ENCODE peak calls at places on chromosomes 3 and 15, in eight cellular contexts. B is pons, K is NCI-H187 treated with DMSO at 0.1 percent for 48 hours, O is heart right ventricle, D is iris pigment epithelial cell, W is A549, J is NCI-H2107, Z is AG09319. M is an unnamed sample.

GRCh38 chr15:96338772-96339661 is 8.5 kb downstream of the NR2F2 start:
- DNase-seq in B (no peak), K (no peak), O (no peak), D (peak; percentile 38), W (no peak), J (no peak), Z (no peak), M (no peak)

GRCh38 chr3:149352556-149352955 is 19.1 kb upstream of the TM4SF18 start:
- DNase-seq in B (peak; percentile 56), K (no peak), O (peak; percentile 48), D (no peak), W (peak; percentile 82), J (no peak), Z (no peak), M (no peak)

GRCh38 chr15:68536331-68537095 is 42.3 kb upstream of the CORO2B start:
- DNase-seq in B (no peak), K (no peak), O (no peak), D (peak; percentile 95), W (no peak), J (no peak), Z (peak; percentile 93), M (peak; percentile 96)

GRCh38 chr3:46565607-46566039 is 479 bp downstream of the LRRC2 start:
- DNase-seq in B (no peak), K (no peak), O (peak; percentile 48), D (no peak), W (no peak), J (no peak), Z (no peak), M (no peak)

GRCh38 chr15:36356978-36357582 is 222.3 kb upstream of the CDIN1 start:
- DNase-seq in B (no peak), K (no peak), O (peak; percentile 9), D (peak; percentile 83), W (no peak), J (no peak), Z (no peak), M (peak; percentile 71)

GRCh38 chr3:46564190-46565112 is 1.7 kb downstream of the LRRC2 start:
- DNase-seq in B (no peak), K (no peak), O (peak; percentile 81), D (no peak), W (no peak), J (no peak), Z (no peak), M (no peak)

GRCh38 chr3:9067352-9067975 is 104.2 kb upstream of the RAD18 start:
- DNase-seq in B (peak; percentile 81), K (no peak), O (peak; percentile 58), D (peak; percentile 66), W (peak; percentile 66), J (no peak), Z (peak; percentile 20), M (peak; percentile 23)

GRCh38 chr15:52870015-52870414 is 79.9 kb upstream of the ONECUT1 start:
- DNase-seq in B (no peak), K (no peak), O (no peak), D (no peak), W (no peak), J (no peak), Z (no peak), M (no peak)

GRCh38 chr3:170038434-170039110 is 777 bp downstream of the GPR160 start:
- DNase-seq in B (no peak), K (no peak), O (no peak), D (no peak), W (peak; percentile 8), J (no peak), Z (no peak), M (no peak)

GRCh38 chr15:88701561-88702095 is 62.8 kb downstream of the ISG20 start:
- DNase-seq in B (no peak), K (no peak), O (no peak), D (no peak), W (peak; percentile 46), J (no peak), Z (no peak), M (no peak)

GRCh38 chr3:184236033-184236410 is 6.6 kb downstream of the VWA5B2 start:
- DNase-seq in B (no peak), K (no peak), O (no peak), D (no peak), W (no peak), J (no peak), Z (no peak), M (no peak)

GRCh38 chr3:49022751-49023171 is 840 bp downstream of the NDUFAF3 start:
- DNase-seq in B (no peak), K (no peak), O (no peak), D (no peak), W (peak; percentile 41), J (no peak), Z (no peak), M (no peak)

GRCh38 chr15:31392761-31393401 is 66.2 kb downstream of the KLF13 start:
- DNase-seq in B (no peak), K (no peak), O (no peak), D (peak; percentile 17), W (no peak), J (no peak), Z (no peak), M (no peak)

GRCh38 chr15:93524432-93524831 is 435.4 kb upstream of the RGMA start:
- DNase-seq in B (no peak), K (no peak), O (no peak), D (no peak), W (no peak), J (no peak), Z (no peak), M (no peak)

GRCh38 chr3:197949767-197950660 is at the start of gene RPL35A:
- DNase-seq in B (peak; percentile 95), K (peak; percentile 86), O (peak; percentile 90), D (peak; percentile 95), W (peak; percentile 94), J (peak; percentile 100), Z (peak; percentile 87), M (peak; percentile 63)

GRCh38 chr15:58260186-58260910 is 122.2 kb downstream of the AQP9 start:
- DNase-seq in B (no peak), K (no peak), O (no peak), D (no peak), W (no peak), J (no peak), Z (no peak), M (no peak)

GRCh38 chr3:41265011-41265545 is 65.8 kb downstream of the CTNNB1 start:
- DNase-seq in B (no peak), K (no peak), O (no peak), D (peak; percentile 44), W (peak; percentile 36), J (no peak), Z (no peak), M (no peak)

GRCh38 chr3:197352382-197352781 is 54.0 kb upstream of the DLG1 start:
- DNase-seq in B (no peak), K (no peak), O (peak; percentile 85), D (peak; percentile 86), W (no peak), J (no peak), Z (no peak), M (no peak)

GRCh38 chr3:28564211-28564610 is 215.6 kb upstream of the AZI2 start:
- DNase-seq in B (peak; percentile 69), K (no peak), O (no peak), D (no peak), W (no peak), J (no peak), Z (no peak), M (no peak)

GRCh38 chr3:128767351-128767750 is 41.4 kb downstream of the RAB7A start:
- DNase-seq in B (no peak), K (no peak), O (no peak), D (no peak), W (no peak), J (no peak), Z (no peak), M (no peak)

GRCh38 chr15:44519537-44519936 is 17.4 kb upstream of the EIF3J start:
- DNase-seq in B (no peak), K (no peak), O (no peak), D (no peak), W (no peak), J (no peak), Z (no peak), M (no peak)

GRCh38 chr15:51536965-51537574 is 85.5 kb downstream of the DMXL2 start:
- DNase-seq in B (peak; percentile 7), K (no peak), O (no peak), D (peak; percentile 45), W (peak; percentile 40), J (no peak), Z (no peak), M (peak; percentile 4)

GRCh38 chr3:14224895-14225294 is 46.3 kb downstream of the LSM3 start:
- DNase-seq in B (no peak), K (no peak), O (no peak), D (peak; percentile 46), W (no peak), J (no peak), Z (no peak), M (no peak)

GRCh38 chr15:84981711-84982300 is at the start of gene PDE8A:
- DNase-seq in B (no peak), K (no peak), O (peak; percentile 54), D (peak; percentile 55), W (peak; percentile 30), J (no peak), Z (no peak), M (no peak)

GRCh38 chr3:147521646-147522045 is 112.5 kb downstream of the ZIC1 start:
- DNase-seq in B (no peak), K (no peak), O (no peak), D (peak; percentile 57), W (no peak), J (no peak), Z (no peak), M (peak; percentile 12)

GRCh38 chr15:70267879-70268278 is 170.2 kb upstream of the TLE3 start:
- DNase-seq in B (no peak), K (no peak), O (no peak), D (peak; percentile 78), W (no peak), J (no peak), Z (no peak), M (no peak)

GRCh38 chr15:52337198-52337853 is 41.7 kb upstream of the MYO5C start:
- DNase-seq in B (peak; percentile 39), K (no peak), O (no peak), D (peak; percentile 86), W (peak; percentile 50), J (no peak), Z (no peak), M (no peak)

M was measured in AG04449.